ENCODE peak calls at places on chromosomes 12 and 14, in ten cellular contexts. T, L, F, S, R, N, B, D, I and O are unnamed samples.

GRCh38 chr12:92439397-92439779 is 263.4 kb upstream of the PLEKHG7 start:
- DNase-seq in T (no peak), L (no peak), F (peak), S (peak), R (no peak), N (peak), B (no peak), D (no peak), I (no peak), O (peak)

GRCh38 chr14:22599349-22599748 is 1.2 kb downstream of the ABHD4 start:
- DNase-seq in T (no peak), L (no peak), F (no peak), S (no peak), R (no peak), N (no peak), B (no peak), D (no peak), I (no peak), O (no peak)

GRCh38 chr12:51051787-51052186 is 3.7 kb downstream of the LETMD1 start:
- DNase-seq in T (no peak), L (no peak), F (no peak), S (no peak), R (no peak), N (no peak), B (no peak), D (no peak), I (no peak), O (no peak)

GRCh38 chr12:83016226-83016835 is 329.6 kb downstream of the TMTC2 start:
- DNase-seq in T (no peak), L (no peak), F (peak), S (peak), R (no peak), N (no peak), B (no peak), D (no peak), I (no peak), O (peak)

GRCh38 chr14:71711619-71712018 is 220.6 kb upstream of the RGS6 start:
- DNase-seq in T (no peak), L (no peak), F (peak), S (peak), R (peak), N (no peak), B (no peak), D (no peak), I (no peak), O (peak)

GRCh38 chr14:22380511-22381455 is 208.2 kb downstream of the DAD1 start:
- DNase-seq in T (no peak), L (no peak), F (peak), S (peak), R (no peak), N (no peak), B (no peak), D (no peak), I (no peak), O (peak)

GRCh38 chr14:23160924-23161522 is 22.4 kb downstream of the SLC7A8 start:
- DNase-seq in T (no peak), L (peak), F (peak), S (peak), R (peak), N (peak), B (no peak), D (no peak), I (no peak), O (peak)

GRCh38 chr12:58186914-58187313 is 245.5 kb downstream of the ATP23 start:
- DNase-seq in T (no peak), L (no peak), F (no peak), S (no peak), R (no peak), N (no peak), B (no peak), D (no peak), I (no peak), O (no peak)

GRCh38 chr14:23148596-23149249 is 29.7 kb upstream of the CEBPE start:
- DNase-seq in T (no peak), L (no peak), F (no peak), S (no peak), R (no peak), N (no peak), B (no peak), D (no peak), I (no peak), O (no peak)

GRCh38 chr14:72555609-72556000 is 338.3 kb downstream of the DPF3 start:
- DNase-seq in T (no peak), L (no peak), F (no peak), S (no peak), R (no peak), N (no peak), B (no peak), D (no peak), I (no peak), O (no peak)

GRCh38 chr14:34912182-34912581 is 37.0 kb upstream of the BAZ1A start:
- DNase-seq in T (no peak), L (no peak), F (no peak), S (no peak), R (no peak), N (no peak), B (no peak), D (no peak), I (no peak), O (no peak)

GRCh38 chr14:36820111-36820709 is 158.6 kb downstream of the PAX9 start:
- DNase-seq in T (no peak), L (no peak), F (no peak), S (no peak), R (no peak), N (no peak), B (no peak), D (no peak), I (no peak), O (peak)

GRCh38 chr14:63654346-63654745 is 12.7 kb upstream of the WDR89 start:
- DNase-seq in T (no peak), L (no peak), F (peak), S (no peak), R (no peak), N (no peak), B (no peak), D (no peak), I (no peak), O (peak)

GRCh38 chr14:81298122-81298521 is 77.4 kb upstream of the GTF2A1 start:
- DNase-seq in T (no peak), L (no peak), F (no peak), S (no peak), R (no peak), N (no peak), B (no peak), D (no peak), I (no peak), O (no peak)

GRCh38 chr14:57847096-57847495 is 18.8 kb downstream of the SLC35F4 start:
- DNase-seq in T (no peak), L (no peak), F (peak), S (peak), R (no peak), N (no peak), B (no peak), D (no peak), I (no peak), O (peak)

GRCh38 chr14:20681348-20682126 is 2.8 kb upstream of the RNASE4 start:
- DNase-seq in T (peak), L (peak), F (peak), S (peak), R (peak), N (peak), B (peak), D (peak), I (peak), O (peak)

GRCh38 chr12:54425696-54426095 is 6.6 kb upstream of the ITGA5 start:
- DNase-seq in T (no peak), L (no peak), F (no peak), S (no peak), R (no peak), N (no peak), B (peak), D (no peak), I (no peak), O (no peak)

GRCh38 chr14:51006781-51007211 is 62.5 kb upstream of the PYGL start:
- DNase-seq in T (no peak), L (no peak), F (peak), S (peak), R (no peak), N (peak), B (no peak), D (no peak), I (no peak), O (peak)

GRCh38 chr14:49218436-49219092 is 367.6 kb downstream of the RPS29 start:
- DNase-seq in T (no peak), L (no peak), F (peak), S (peak), R (no peak), N (no peak), B (no peak), D (no peak), I (no peak), O (no peak)

GRCh38 chr12:43795716-43796282 is 10.3 kb downstream of the TWF1 start:
- DNase-seq in T (no peak), L (no peak), F (no peak), S (no peak), R (no peak), N (no peak), B (no peak), D (no peak), I (no peak), O (peak)

GRCh38 chr14:70357557-70357956 is 1.9 kb downstream of the COX16 start:
- DNase-seq in T (no peak), L (no peak), F (no peak), S (no peak), R (no peak), N (no peak), B (no peak), D (no peak), I (no peak), O (no peak)

GRCh38 chr12:92503977-92504966 is 198.5 kb upstream of the PLEKHG7 start:
- DNase-seq in T (peak), L (peak), F (no peak), S (no peak), R (peak), N (peak), B (no peak), D (no peak), I (no peak), O (no peak)

GRCh38 chr14:103569436-103569835 is 6.7 kb downstream of the COA8 start:
- DNase-seq in T (no peak), L (no peak), F (no peak), S (no peak), R (no peak), N (no peak), B (no peak), D (no peak), I (no peak), O (no peak)

GRCh38 chr14:76977793-76978730 is 50.4 kb downstream of the IRF2BPL start:
- DNase-seq in T (peak), L (peak), F (peak), S (peak), R (no peak), N (peak), B (no peak), D (peak), I (peak), O (peak)

GRCh38 chr14:64610049-64610746 is 60.4 kb downstream of the PPP1R36 start:
- DNase-seq in T (no peak), L (no peak), F (no peak), S (no peak), R (no peak), N (no peak), B (no peak), D (no peak), I (no peak), O (no peak)

GRCh38 chr12:75889214-75889613 is 142.4 kb downstream of the PHLDA1 start:
- DNase-seq in T (no peak), L (no peak), F (no peak), S (no peak), R (peak), N (no peak), B (no peak), D (no peak), I (no peak), O (no peak)

GRCh38 chr12:68591716-68592437 is 18.8 kb upstream of the RAP1B start:
- DNase-seq in T (no peak), L (no peak), F (no peak), S (no peak), R (no peak), N (no peak), B (no peak), D (no peak), I (peak), O (no peak)

GRCh38 chr12:108633534-108634224 is at the start of gene SELPLG:
- DNase-seq in T (peak), L (peak), F (no peak), S (no peak), R (no peak), N (peak), B (no peak), D (peak), I (peak), O (no peak)

GRCh38 chr12:67068773-67069450 is 200.2 kb upstream of the CAND1 start:
- DNase-seq in T (no peak), L (peak), F (peak), S (peak), R (peak), N (peak), B (no peak), D (peak), I (peak), O (peak)
- H3K4me3 ChIP-seq in T (peak), L (peak), F (peak), S (peak), R (peak), N (peak), B (peak), D (peak), I (peak), O (peak)

GRCh38 chr12:121575051-121575450 is 5.8 kb downstream of the KDM2B start:
- DNase-seq in T (no peak), L (no peak), F (no peak), S (no peak), R (no peak), N (no peak), B (no peak), D (no peak), I (no peak), O (no peak)

GRCh38 chr12:121573949-121574520 is 6.8 kb downstream of the KDM2B start:
- DNase-seq in T (no peak), L (no peak), F (no peak), S (no peak), R (no peak), N (no peak), B (no peak), D (no peak), I (no peak), O (no peak)

GRCh38 chr12:121577443-121578180 is 3.2 kb downstream of the KDM2B start:
- DNase-seq in T (no peak), L (no peak), F (no peak), S (no peak), R (peak), N (no peak), B (no peak), D (no peak), I (no peak), O (no peak)

GRCh38 chr12:121576851-121577391 is 3.9 kb downstream of the KDM2B start:
- DNase-seq in T (no peak), L (no peak), F (peak), S (peak), R (peak), N (no peak), B (no peak), D (no peak), I (no peak), O (peak)

GRCh38 chr12:121575952-121576615 is 4.7 kb downstream of the KDM2B start:
- DNase-seq in T (no peak), L (no peak), F (peak), S (no peak), R (peak), N (no peak), B (no peak), D (no peak), I (no peak), O (no peak)
- H3K4me3 ChIP-seq in T (no peak), L (no peak), F (no peak), S (no peak), R (peak), N (no peak), B (no peak), D (no peak), I (no peak), O (peak)

GRCh38 chr12:6206327-6206726 is 6.1 kb downstream of the CD9 start:
- DNase-seq in T (no peak), L (no peak), F (no peak), S (no peak), R (no peak), N (no peak), B (no peak), D (no peak), I (no peak), O (no peak)
- H3K4me3 ChIP-seq in T (peak), L (no peak), F (no peak), S (no peak), R (no peak), N (no peak), B (no peak), D (no peak), I (no peak), O (no peak)

DNA sequence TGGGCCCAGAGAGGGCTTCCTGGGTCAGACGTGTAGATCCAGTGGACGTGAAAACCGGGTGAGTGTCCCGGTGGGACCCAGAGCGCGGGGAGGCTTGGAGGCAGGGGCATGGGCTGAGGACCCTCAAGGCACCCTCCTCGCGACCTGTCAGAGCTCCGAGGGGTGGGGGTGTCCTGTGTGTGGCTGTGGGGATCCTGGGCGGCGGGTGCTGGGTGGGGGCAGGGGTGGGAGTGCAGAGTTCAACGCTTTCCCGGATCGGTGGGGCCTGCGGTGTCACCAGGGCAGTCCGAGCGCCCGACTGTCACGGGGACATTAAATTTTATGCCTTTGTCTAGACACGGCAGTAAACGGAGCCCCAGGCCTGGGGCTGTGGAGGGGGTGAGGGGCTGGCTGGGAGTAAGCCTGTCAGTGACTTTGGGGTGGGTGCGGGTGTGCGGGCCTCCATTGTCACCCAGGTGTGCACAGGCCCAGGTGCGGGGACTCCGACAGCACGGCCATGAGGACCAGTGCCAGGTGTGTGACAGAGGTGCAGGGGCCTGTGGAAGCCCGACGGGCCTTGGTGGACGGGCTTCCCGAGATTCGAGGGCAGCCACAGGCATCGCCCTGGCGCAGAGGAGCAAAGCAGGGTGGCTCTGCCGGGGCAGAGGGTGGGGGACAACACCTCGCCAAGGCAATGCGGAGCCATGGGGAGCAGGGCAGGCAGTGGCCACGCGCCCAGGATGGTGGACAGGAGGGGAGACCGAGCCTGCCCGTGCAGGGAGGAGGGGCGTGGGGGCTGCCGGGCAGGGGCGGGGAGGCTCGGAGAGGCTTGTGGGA is 1.2 kb downstream of the TMEM121 start:
- DNase-seq in T (no peak), L (no peak), F (no peak), S (no peak), R (no peak), N (no peak), B (peak), D (no peak), I (no peak), O (no peak)
- H3K4me3 ChIP-seq in T (peak), L (peak), F (peak), S (peak), R (peak), N (peak), B (peak), D (peak), I (peak), O (peak)

GRCh38 chr12:52873513-52873831 is 24.7 kb upstream of the KRT78 start:
- DNase-seq in T (no peak), L (no peak), F (no peak), S (no peak), R (no peak), N (no peak), B (no peak), D (no peak), I (no peak), O (no peak)
- H3K4me3 ChIP-seq in T (peak), L (peak), F (no peak), S (no peak), R (peak), N (peak), B (peak), D (no peak), I (no peak), O (peak)